ENCODE peak calls at places on chromosome 5, in five cellular contexts. T is endothelial cell, A is BE2C, P is Calu3, U is stomach. X is an unnamed sample.

GRCh38 chr5:172769324-172769597 is 1.7 kb downstream of the DUSP1 start:
- DNase-seq in T (no peak), U (no peak), P (no peak), A (no peak), X (no peak)

GRCh38 chr5:121503111-121503840 is 348.4 kb upstream of the FTMT start:
- DNase-seq in U (peak), P (peak), A (peak), T (peak), X (peak)

GRCh38 chr5:75245023-75245422 is 8.3 kb upstream of the ANKRD31 start:
- DNase-seq in T (no peak), U (no peak), P (no peak), A (no peak), X (no peak)

GRCh38 chr5:173451031-173451430 is 122.8 kb upstream of the STC2 start:
- DNase-seq in P (no peak), U (no peak), T (peak), A (peak), X (peak)

GRCh38 chr5:56269216-56269927 is 36.2 kb upstream of the ANKRD55 start:
- DNase-seq in T (peak), A (peak), P (peak), U (no peak), X (peak)

GRCh38 chr5:135441919-135442318 is 5.2 kb downstream of the DCANP1 start:
- DNase-seq in U (no peak), P (no peak), T (no peak), A (no peak), X (peak)

GRCh38 chr5:77658662-77659061 is 20.1 kb upstream of the OTP start:
- DNase-seq in A (no peak), P (no peak), U (no peak), T (no peak), X (no peak)

GRCh38 chr5:32076699-32077695 is 97.1 kb downstream of the GOLPH3 start:
- DNase-seq in P (peak), U (peak), T (peak), A (peak), X (peak)

GRCh38 chr5:180047667-180048066 is 23.9 kb downstream of the RNF130 start:
- DNase-seq in U (peak), P (no peak), A (no peak), T (no peak), X (no peak)

GRCh38 chr5:139342423-139342723 is 719 bp downstream of the PAIP2 start:
- DNase-seq in A (no peak), T (no peak), P (no peak), U (no peak), X (no peak)

GRCh38 chr5:1074226-1074625 is 37.6 kb downstream of the SLC12A7 start:
- DNase-seq in T (no peak), P (no peak), U (no peak), A (no peak), X (no peak)

GRCh38 chr5:179146277-179146676 is 86.1 kb downstream of the ZNF354C start:
- DNase-seq in P (no peak), A (no peak), U (no peak), T (no peak), X (no peak)

GRCh38 chr5:145118109-145118508 is 717.0 kb downstream of the PRELID2 start:
- DNase-seq in T (no peak), U (no peak), P (no peak), A (no peak), X (no peak)

GRCh38 chr5:93421987-93422391 is 159.0 kb downstream of the NR2F1-AS1 start:
- DNase-seq in P (no peak), T (peak), U (no peak), A (peak), X (peak)

GRCh38 chr5:40689442-40689841 is 9.7 kb downstream of the PTGER4 start:
- DNase-seq in A (no peak), U (no peak), T (no peak), P (peak), X (no peak)

GRCh38 chr5:147382776-147383175 is 127.1 kb downstream of the DPYSL3 start:
- DNase-seq in P (no peak), U (no peak), T (no peak), A (no peak), X (no peak)

GRCh38 chr5:82901281-82901888 is 175.8 kb downstream of the TMEM167A start:
- DNase-seq in U (no peak), A (no peak), P (no peak), T (no peak), X (no peak)

GRCh38 chr5:31864015-31864414 is 225.1 kb downstream of the PDZD2 start:
- DNase-seq in T (no peak), P (no peak), U (no peak), A (peak), X (peak)

GRCh38 chr5:67000794-67001475 is 195.7 kb downstream of the CD180 start:
- DNase-seq in U (no peak), P (no peak), T (no peak), A (no peak), X (no peak)

GRCh38 chr5:159943331-159943730 is 27.0 kb downstream of the ADRA1B start:
- DNase-seq in P (no peak), A (no peak), U (no peak), T (no peak), X (no peak)

GRCh38 chr5:7169240-7169878 is 226.6 kb upstream of the ADCY2 start:
- DNase-seq in U (no peak), P (no peak), A (no peak), T (no peak), X (no peak)

GRCh38 chr5:41112486-41113455 is 41.6 kb upstream of the MROH2B start:
- DNase-seq in T (no peak), U (no peak), P (no peak), A (no peak), X (no peak)

GRCh38 chr5:112221118-112221517 is 198.0 kb downstream of the EPB41L4A start:
- DNase-seq in T (no peak), U (no peak), A (no peak), P (no peak), X (no peak)

GRCh38 chr5:135553688-135554462 is 18.1 kb upstream of the NEUROG1 start:
- DNase-seq in T (peak), A (peak), P (peak), U (peak), X (peak)

GRCh38 chr5:74596930-74597329 is 43.6 kb downstream of the ENC1 start:
- DNase-seq in P (no peak), A (no peak), U (no peak), T (no peak), X (peak)

GRCh38 chr5:176734756-176735342 is 75.5 kb upstream of the UNC5A start:
- DNase-seq in U (no peak), P (no peak), A (peak), T (no peak), X (peak)

GRCh38 chr5:89582768-89583339 is 699.9 kb upstream of the MEF2C start:
- DNase-seq in T (no peak), U (no peak), A (no peak), P (no peak), X (no peak)

GRCh38 chr5:9924614-9925013 is 294.5 kb upstream of the TAS2R1 start:
- DNase-seq in P (peak), U (no peak), T (no peak), A (no peak), X (no peak)

GRCh38 chr5:180069589-180070247 is 1.8 kb downstream of the RNF130 start:
- DNase-seq in A (no peak), T (no peak), U (peak), P (no peak), X (peak)

GRCh38 chr5:170195876-170196275 is 36.9 kb upstream of the C5orf58 start:
- DNase-seq in A (no peak), P (no peak), U (no peak), T (no peak), X (no peak)

GRCh38 chr5:19859020-19859419 is 129.0 kb downstream of the CDH18 start:
- DNase-seq in T (no peak), P (no peak), U (no peak), A (no peak), X (no peak)
- TF ChIP-seq CTCF in T (no peak), P (no peak), U (no peak), A (no peak), X (no peak)

GRCh38 chr5:141328231-141328630 is 2.1 kb upstream of the PCDHGA1 start:
- DNase-seq in T (no peak), P (no peak), A (no peak), U (no peak), X (no peak)

GRCh38 chr5:141322261-141322660 is 1.7 kb upstream of the TAF7 start:
- DNase-seq in A (no peak), U (no peak), T (no peak), P (no peak), X (no peak)

GRCh38 chr5:141320225-141321169 is at the start of gene TAF7:
- DNase-seq in T (peak), P (peak), U (peak), A (peak), X (peak)

GRCh38 chr5:141330299-141331080 is at the start of gene PCDHGA1:
- DNase-seq in A (peak), T (peak), P (no peak), U (no peak), X (peak)

DNA sequence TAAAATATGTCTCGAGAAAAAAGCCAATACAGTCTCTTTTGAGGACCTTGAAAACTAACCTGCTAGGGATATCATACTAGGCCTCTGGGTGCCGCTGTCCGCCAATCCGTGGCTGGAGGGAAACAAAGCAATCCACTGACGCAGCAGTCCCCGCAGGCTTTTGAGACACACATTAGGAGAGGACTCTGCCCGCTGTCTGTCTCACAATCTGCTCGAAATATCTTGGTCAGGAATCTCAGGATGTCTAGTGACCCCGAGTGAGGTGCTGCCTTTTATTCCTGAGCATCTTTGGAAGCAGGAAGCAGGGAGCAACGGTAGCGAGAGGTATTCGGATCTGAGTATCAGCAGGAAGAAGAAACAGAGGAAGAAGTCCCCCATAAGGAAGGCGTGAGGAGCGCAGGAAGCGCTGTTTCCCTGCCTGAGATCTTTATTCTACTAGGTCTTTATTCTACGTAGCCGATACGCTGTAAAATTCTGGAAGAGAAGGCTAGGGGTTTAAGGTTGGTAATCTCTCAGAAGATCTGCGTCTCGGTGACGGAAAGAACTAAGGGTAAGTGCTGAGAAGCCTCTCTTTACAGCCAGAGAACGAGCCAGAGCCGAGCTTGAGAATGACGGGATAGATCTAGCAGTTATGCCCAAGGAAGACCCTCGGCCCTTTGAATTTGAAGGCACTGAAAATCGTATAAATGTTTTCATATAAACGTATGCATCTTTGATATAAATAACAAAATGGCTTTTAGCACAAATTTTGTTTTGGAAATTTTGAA is 4.0 kb upstream of the PCDHGA1 start:
- DNase-seq in P (no peak), A (peak), T (peak), U (peak), X (peak)
- TF ChIP-seq CTCF in P (no peak), A (peak), T (no peak), U (no peak), X (peak)

GRCh38 chr5:96901384-96901783 is 25.1 kb downstream of the ERAP2 start:
- DNase-seq in P (no peak), T (no peak), A (no peak), U (no peak), X (peak)

GRCh38 chr5:96904054-96904931 is 28.0 kb downstream of the ERAP2 start:
- DNase-seq in A (no peak), P (no peak), U (no peak), T (no peak), X (no peak)

GRCh38 chr5:96901841-96902240 is 25.5 kb downstream of the ERAP2 start:
- DNase-seq in P (no peak), U (no peak), T (no peak), A (no peak), X (no peak)

GRCh38 chr5:96902876-96903275 is 26.6 kb downstream of the ERAP2 start:
- DNase-seq in U (no peak), A (no peak), P (no peak), T (no peak), X (no peak)

DNA sequence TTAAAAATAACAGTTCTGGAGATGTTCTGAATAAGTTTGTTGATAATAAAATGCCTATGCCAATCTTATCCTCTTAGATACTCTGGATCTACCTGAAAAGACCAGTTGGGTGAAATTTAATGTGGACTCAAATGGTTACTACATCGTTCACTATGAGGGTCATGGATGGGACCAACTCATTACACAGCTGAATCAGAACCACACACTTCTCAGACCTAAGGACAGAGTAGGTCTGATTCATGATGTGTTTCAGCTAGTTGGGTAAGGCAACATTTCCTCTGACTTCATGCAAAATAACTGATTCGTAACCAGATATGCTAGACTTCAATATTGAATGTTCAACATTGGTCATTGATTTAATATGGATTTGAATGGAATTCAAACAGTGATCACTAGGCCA is 27.0 kb downstream of the ERAP2 start:
- DNase-seq in U (no peak), T (no peak), A (no peak), P (no peak), X (no peak)
- TF ChIP-seq CTCF in U (no peak), T (no peak), A (no peak), P (no peak), X (no peak)

GRCh38 chr5:61277190-61277589 is 54.9 kb upstream of the ZSWIM6 start:
- DNase-seq in T (no peak), P (no peak), U (no peak), A (no peak), X (peak)
- TF ChIP-seq CTCF in T (no peak), P (no peak), U (no peak), A (peak), X (peak)

GRCh38 chr5:109566361-109566760 is 123.4 kb upstream of the MAN2A1 start:
- DNase-seq in P (no peak), A (no peak), T (no peak), U (no peak), X (no peak)
- TF ChIP-seq CTCF in P (no peak), A (no peak), T (no peak), U (no peak), X (no peak)

GRCh38 chr5:166961028-166961427 is 1330.4 kb upstream of the WWC1 start:
- DNase-seq in T (no peak), P (no peak), U (no peak), A (no peak), X (no peak)
- TF ChIP-seq CTCF in T (peak), P (peak), U (no peak), A (peak), X (peak)

DNA sequence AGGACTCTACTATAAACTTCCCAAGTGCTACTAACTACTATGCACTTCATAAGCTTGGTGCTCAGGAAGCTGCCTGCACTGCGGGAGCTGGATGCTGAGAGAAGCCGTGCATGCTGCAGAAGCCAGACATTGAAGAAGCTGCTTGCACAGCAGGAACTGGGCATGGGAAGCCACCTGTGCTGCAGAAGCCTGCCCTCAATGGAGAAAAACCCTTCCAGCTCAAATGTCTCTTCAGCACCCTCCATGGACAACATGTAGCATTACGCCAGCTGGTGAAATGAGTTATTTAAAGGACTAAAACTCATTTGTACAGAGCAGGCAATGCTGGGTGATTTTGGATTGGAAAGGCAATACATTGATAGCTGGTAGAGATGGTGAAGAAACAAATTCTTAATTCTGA is 247.2 kb downstream of the KIF4B start:
- DNase-seq in A (no peak), T (peak), P (peak), U (no peak), X (peak)
- TF ChIP-seq CTCF in A (peak), T (peak), P (no peak), U (no peak), X (peak)

X was measured in endodermal cell.